ENCODE peak calls at places on chromosomes 12 and 14, in six cellular contexts. W, B, E, Y, M and F are unnamed samples.

GRCh38 chr12:65778268-65779090 is 45.8 kb upstream of the HMGA2 start:
- DNase-seq in W (no peak), B (peak), E (no peak), Y (no peak), M (peak), F (no peak)

GRCh38 chr12:112839386-112839972 is 47.9 kb downstream of the RPH3A start:
- DNase-seq in W (no peak), B (peak), E (no peak), Y (no peak), M (peak), F (no peak)

GRCh38 chr12:38258411-38258810 is 58.2 kb upstream of the ALG10B start:
- DNase-seq in W (no peak), B (no peak), E (no peak), Y (no peak), M (no peak), F (no peak)

GRCh38 chr12:128557231-128557630 is 266.5 kb downstream of the SLC15A4 start:
- DNase-seq in W (no peak), B (no peak), E (no peak), Y (no peak), M (no peak), F (no peak)

GRCh38 chr14:104341532-104342434 is 203.4 kb downstream of the KIF26A start:
- DNase-seq in W (peak), B (no peak), E (peak), Y (peak), M (peak), F (no peak)

GRCh38 chr12:74412607-74413230 is 124.9 kb upstream of the ATXN7L3B start:
- DNase-seq in W (no peak), B (peak), E (no peak), Y (peak), M (no peak), F (peak)

GRCh38 chr12:121933522-121934317 is 15.3 kb downstream of the CFAP251 start:
- DNase-seq in W (no peak), B (peak), E (no peak), Y (no peak), M (peak), F (no peak)

GRCh38 chr12:109932878-109933503 is 32.9 kb downstream of the TCHP start:
- DNase-seq in W (peak), B (no peak), E (no peak), Y (no peak), M (no peak), F (no peak)

GRCh38 chr14:30906752-30907658 is 32.6 kb downstream of the COCH start:
- DNase-seq in W (no peak), B (peak), E (no peak), Y (peak), M (no peak), F (no peak)

GRCh38 chr14:93643127-93643526 is 145.2 kb downstream of the PRIMA1 start:
- DNase-seq in W (no peak), B (no peak), E (no peak), Y (no peak), M (no peak), F (no peak)

GRCh38 chr12:77167801-77168200 is 102.4 kb upstream of the E2F7 start:
- DNase-seq in W (no peak), B (peak), E (no peak), Y (no peak), M (no peak), F (no peak)

GRCh38 chr14:24171422-24172260 is at the start of gene REC8:
- DNase-seq in W (peak), B (peak), E (peak), Y (no peak), M (no peak), F (peak)

GRCh38 chr12:65296503-65297265 is 18.2 kb downstream of the MSRB3 start:
- DNase-seq in W (no peak), B (no peak), E (no peak), Y (no peak), M (no peak), F (no peak)

GRCh38 chr12:132490481-132491348 is 764 bp downstream of the FBRSL1 start:
- DNase-seq in W (no peak), B (peak), E (peak), Y (peak), M (peak), F (no peak)

GRCh38 chr14:72745991-72746980 is 147.6 kb downstream of the DPF3 start:
- DNase-seq in W (no peak), B (peak), E (no peak), Y (no peak), M (peak), F (no peak)

GRCh38 chr14:26286806-26287205 is 311.0 kb downstream of the NOVA1 start:
- DNase-seq in W (no peak), B (no peak), E (no peak), Y (no peak), M (no peak), F (no peak)

GRCh38 chr12:12266389-12266872 is 413 bp downstream of the LRP6 start:
- DNase-seq in W (peak), B (no peak), E (no peak), Y (no peak), M (peak), F (peak)

GRCh38 chr12:14871886-14872285 is 13.8 kb downstream of the MGP start:
- DNase-seq in W (no peak), B (no peak), E (no peak), Y (no peak), M (no peak), F (no peak)

GRCh38 chr12:109134186-109134917 is 18.0 kb downstream of the ACACB start:
- DNase-seq in W (peak), B (peak), E (peak), Y (no peak), M (peak), F (no peak)

DNA sequence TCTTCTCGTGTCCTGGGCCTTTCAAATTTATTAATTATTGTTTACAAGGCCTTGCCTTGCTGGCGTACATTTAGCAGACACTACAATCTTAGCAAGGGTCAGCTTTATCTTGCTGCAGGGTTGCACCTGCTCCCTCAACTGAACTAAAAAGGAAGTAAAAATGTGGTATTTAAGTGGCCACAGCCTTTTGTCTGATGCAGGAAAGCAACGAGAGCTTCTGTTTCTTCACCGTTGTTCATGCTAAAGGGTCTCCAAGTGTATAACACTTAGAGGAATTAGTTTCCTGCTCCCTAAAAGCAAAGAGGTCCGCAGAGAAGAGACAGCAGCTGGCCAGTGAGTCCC is 62.8 kb upstream of the EGLN3 start:
- DNase-seq in W (no peak), B (no peak), E (no peak), Y (no peak), M (no peak), F (peak)
- TF ChIP-seq CTCF in W (no peak), B (no peak), E (no peak), Y (no peak), M (no peak), F (no peak)

GRCh38 chr12:130752692-130753230 is 36.7 kb upstream of the RIMBP2 start:
- DNase-seq in W (no peak), B (no peak), E (no peak), Y (no peak), M (no peak), F (no peak)
- TF ChIP-seq CTCF in W (no peak), B (no peak), E (no peak), Y (peak), M (no peak), F (no peak)

DNA sequence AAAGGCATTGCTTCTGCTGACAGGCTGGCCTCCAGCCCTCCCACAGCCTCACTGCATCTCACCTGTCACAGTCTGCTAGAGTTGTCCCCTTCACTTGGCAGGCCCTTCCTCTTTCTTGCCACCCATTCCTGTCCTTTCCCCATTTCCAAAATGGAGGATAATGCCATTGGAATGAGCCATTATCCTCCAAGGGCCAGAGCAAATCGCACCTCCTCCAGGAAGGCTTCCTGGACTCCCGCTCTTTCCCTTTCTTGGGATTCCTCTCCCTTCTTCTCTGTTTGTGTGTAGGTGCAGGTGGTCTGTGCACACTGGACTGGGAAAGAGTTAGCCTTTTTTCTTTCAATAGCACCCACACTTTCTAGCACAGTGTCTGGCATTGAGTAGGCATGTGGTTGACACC is 3.8 kb downstream of the KRT82 start:
- DNase-seq in W (no peak), B (no peak), E (no peak), Y (no peak), M (no peak), F (no peak)
- TF ChIP-seq CTCF in W (no peak), B (no peak), E (no peak), Y (no peak), M (no peak), F (no peak)

GRCh38 chr14:69675246-69675583 is 63.8 kb downstream of the SUSD6 start:
- DNase-seq in W (no peak), B (no peak), E (no peak), Y (no peak), M (no peak), F (no peak)

GRCh38 chr14:69673099-69673498 is 61.7 kb downstream of the SUSD6 start:
- DNase-seq in W (no peak), B (no peak), E (no peak), Y (peak), M (no peak), F (no peak)

GRCh38 chr14:69674546-69675245 is 63.3 kb downstream of the SUSD6 start:
- DNase-seq in W (no peak), B (no peak), E (no peak), Y (no peak), M (no peak), F (no peak)

GRCh38 chr14:69672372-69672771 is 61.0 kb downstream of the SUSD6 start:
- DNase-seq in W (no peak), B (no peak), E (no peak), Y (no peak), M (no peak), F (no peak)

GRCh38 chr14:69673578-69674305 is 62.3 kb downstream of the SUSD6 start:
- DNase-seq in W (no peak), B (no peak), E (no peak), Y (peak), M (no peak), F (no peak)
- TF ChIP-seq CTCF in W (no peak), B (no peak), E (no peak), Y (peak), M (no peak), F (no peak)

GRCh38 chr12:123601602-123602489 is at the start of gene DDX55:
- DNase-seq in W (peak), B (peak), E (peak), Y (peak), M (peak), F (peak)
- TF ChIP-seq CTCF in W (peak), B (peak), E (peak), Y (peak), M (peak), F (peak)

DNA sequence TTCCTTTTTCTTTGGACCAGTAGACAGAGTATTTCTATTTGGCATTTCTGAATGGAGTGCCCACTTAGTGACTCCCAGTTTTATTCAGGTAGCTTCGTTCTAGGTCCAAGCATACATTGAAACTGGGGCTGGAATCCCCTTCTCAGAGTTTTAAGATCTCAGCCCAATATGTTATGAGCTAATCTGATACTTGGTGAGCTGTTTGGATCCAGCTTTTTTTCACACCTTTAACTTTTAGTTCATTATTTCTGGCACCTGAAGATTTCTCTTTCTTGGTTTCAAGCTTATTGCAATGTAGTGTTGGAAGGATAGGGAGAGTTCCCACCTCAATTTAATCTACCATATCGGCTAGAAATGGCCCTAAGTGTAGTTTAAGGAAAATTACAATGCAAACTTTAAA is 53.5 kb upstream of the CCDC198 start:
- DNase-seq in W (no peak), B (no peak), E (no peak), Y (no peak), M (no peak), F (no peak)
- TF ChIP-seq CTCF in W (no peak), B (no peak), E (no peak), Y (no peak), M (no peak), F (no peak)

DNA sequence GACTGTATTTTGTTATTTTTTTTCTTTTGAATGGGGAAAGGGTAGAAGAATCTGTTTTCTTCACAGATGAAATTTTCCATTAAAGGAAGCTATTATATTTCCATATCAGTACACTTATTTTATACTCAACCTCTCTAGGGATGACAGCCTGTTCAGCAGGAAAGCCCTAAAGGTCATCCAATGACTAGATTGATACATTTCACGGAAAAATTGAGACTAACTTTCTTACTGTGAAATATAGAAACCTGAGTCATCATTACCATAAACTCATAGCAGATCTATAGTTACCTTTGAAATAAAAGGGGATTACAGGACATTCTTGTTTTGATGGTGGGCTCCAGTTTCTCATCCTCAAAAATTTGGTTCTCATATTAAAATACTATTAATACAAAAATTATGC is 36.1 kb upstream of the PTCSC3 start:
- DNase-seq in W (no peak), B (no peak), E (no peak), Y (no peak), M (no peak), F (no peak)
- TF ChIP-seq CTCF in W (no peak), B (no peak), E (no peak), Y (no peak), M (no peak), F (no peak)

GRCh38 chr12:24027352-24027751 is 77.9 kb upstream of the SOX5 start:
- DNase-seq in W (no peak), B (no peak), E (no peak), Y (no peak), M (no peak), F (no peak)
- TF ChIP-seq CTCF in W (no peak), B (no peak), E (no peak), Y (no peak), M (no peak), F (no peak)

GRCh38 chr12:89129471-89129870 is 222.8 kb downstream of the DUSP6 start:
- DNase-seq in W (no peak), B (no peak), E (no peak), Y (no peak), M (no peak), F (no peak)
- TF ChIP-seq CTCF in W (no peak), B (no peak), E (no peak), Y (no peak), M (no peak), F (no peak)